ENCODE peak calls at places on chromosome 19, in seven cellular contexts. B, O, D, S, R, T and I are unnamed samples.
A peak's percentile ranks its signal among the peaks of the same experiment; 100 is the strongest.

GRCh38 chr19:55801416-55801815 is 30.4 kb downstream of the NLRP11 start:
- DNase-seq in B (no peak), T (no peak), R (no peak), O (no peak), S (no peak), D (no peak), I (no peak)

GRCh38 chr19:39531834-39532232 is 819 bp downstream of the EID2B start:
- DNase-seq in T (no peak), R (no peak), B (no peak), D (no peak), S (no peak), O (no peak), I (no peak)

GRCh38 chr19:33724723-33725060 is 72.0 kb upstream of the KCTD15 start:
- DNase-seq in T (no peak), R (no peak), B (no peak), S (peak; percentile 67), D (no peak), O (no peak), I (no peak)

GRCh38 chr19:51427220-51427619 is 9.8 kb upstream of the SIGLEC10 start:
- DNase-seq in S (no peak), O (no peak), R (no peak), D (no peak), B (no peak), T (no peak), I (no peak)

GRCh38 chr19:41325947-41326706 is 16.2 kb downstream of the CCDC97 start:
- DNase-seq in D (no peak), O (no peak), S (peak; percentile 81), R (peak; percentile 56), T (peak; percentile 53), B (no peak), I (no peak)

GRCh38 chr19:57587529-57587928 is 3.6 kb downstream of the ZIK1 start:
- DNase-seq in T (no peak), O (no peak), B (no peak), R (no peak), D (no peak), S (no peak), I (no peak)

GRCh38 chr19:9834726-9835506 is at the start of gene PIN1:
- DNase-seq in S (peak; percentile 98), D (peak; percentile 96), O (peak; percentile 95), T (peak; percentile 98), R (peak; percentile 96), B (peak; percentile 91), I (peak; percentile 98)

GRCh38 chr19:53808710-53809125 is 15.4 kb downstream of the NLRP12 start:
- DNase-seq in T (no peak), B (no peak), R (peak; percentile 68), O (peak; percentile 45), D (no peak), S (peak; percentile 49), I (peak; percentile 57)

GRCh38 chr19:5943623-5944022 is 29.6 kb downstream of the CAPS start:
- DNase-seq in R (no peak), D (no peak), T (no peak), B (no peak), S (no peak), O (no peak), I (no peak)

GRCh38 chr19:32017341-32017948 is 328.0 kb upstream of the ZNF507 start:
- DNase-seq in D (no peak), R (no peak), S (no peak), B (no peak), O (no peak), T (no peak), I (no peak)

GRCh38 chr19:44816301-44816700 is 7.4 kb downstream of the BCAM start:
- DNase-seq in D (no peak), B (no peak), O (no peak), T (no peak), R (no peak), S (peak; percentile 16), I (no peak)

GRCh38 chr19:18060472-18060871 is 26.3 kb downstream of the IL12RB1 start:
- DNase-seq in R (no peak), D (peak; percentile 60), S (peak; percentile 52), O (no peak), T (no peak), B (no peak), I (no peak)
- TF ChIP-seq JUND in R (no peak), D (no peak), S (no peak), O (no peak), T (no peak), B (no peak), I (no peak)

GRCh38 chr19:1810439-1811160 is 1.5 kb downstream of the ATP8B3 start:
- DNase-seq in D (no peak), B (no peak), T (no peak), S (no peak), R (no peak), O (no peak), I (no peak)

GRCh38 chr19:1812426-1813196 is 535 bp upstream of the ATP8B3 start:
- DNase-seq in D (peak; percentile 90), O (peak; percentile 95), S (peak; percentile 96), B (peak; percentile 82), T (peak; percentile 95), R (peak; percentile 93), I (peak; percentile 95)

GRCh38 chr19:1811472-1811894 is 593 bp downstream of the ATP8B3 start:
- DNase-seq in S (peak; percentile 66), R (peak; percentile 59), B (no peak), O (peak; percentile 90), D (peak; percentile 90), T (no peak), I (peak; percentile 79)

GRCh38 chr19:1813197-1813836 is 1.2 kb upstream of the ATP8B3 start:
- DNase-seq in S (no peak), D (no peak), R (no peak), O (no peak), T (no peak), B (no peak), I (no peak)

DNA sequence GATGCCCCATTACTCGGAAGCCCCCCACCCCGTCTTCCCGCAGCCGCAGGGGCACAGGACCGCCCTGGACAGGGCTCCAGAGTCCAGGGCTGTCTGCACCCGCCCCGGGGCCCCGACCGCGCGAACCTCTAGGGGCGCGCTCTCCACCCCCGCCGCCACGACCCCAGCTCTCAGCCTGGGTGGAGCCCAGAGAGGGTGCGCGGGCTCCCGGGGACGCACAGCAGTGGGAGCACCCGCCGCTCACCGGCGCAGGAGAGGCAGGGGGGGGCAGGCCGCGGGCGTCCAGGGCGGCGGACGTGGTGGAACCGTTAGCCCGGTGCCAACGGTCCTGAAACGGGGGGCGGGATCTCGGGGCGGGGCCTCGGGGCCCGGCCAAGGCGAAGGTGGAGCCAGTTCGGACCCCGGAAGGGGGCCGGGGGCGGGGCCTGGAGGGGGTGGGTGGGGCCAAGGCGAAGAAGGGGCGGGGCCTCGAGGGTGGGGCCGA is at the start of gene ATP8B3:
- DNase-seq in R (no peak), T (peak; percentile 76), S (peak; percentile 99), B (no peak), O (no peak), D (peak; percentile 98), I (no peak)
- TF ChIP-seq JUND in R (no peak), T (no peak), S (no peak), B (no peak), O (no peak), D (no peak), I (no peak)

GRCh38 chr19:35272954-35273649 is 4.3 kb downstream of the USF2 start:
- DNase-seq in B (no peak), T (no peak), R (no peak), S (no peak), O (no peak), D (no peak), I (no peak)

GRCh38 chr19:35272122-35272715 is 3.5 kb downstream of the USF2 start:
- DNase-seq in R (no peak), T (no peak), D (no peak), S (no peak), O (no peak), B (no peak), I (no peak)

GRCh38 chr19:35274323-35274722 is 5.6 kb downstream of the USF2 start:
- DNase-seq in D (no peak), R (no peak), B (no peak), T (no peak), O (no peak), S (no peak), I (no peak)

GRCh38 chr19:35271546-35271945 is 2.8 kb downstream of the USF2 start:
- DNase-seq in D (no peak), T (no peak), R (no peak), B (no peak), S (no peak), O (no peak), I (no peak)

GRCh38 chr19:35273686-35274259 is 5.0 kb downstream of the USF2 start:
- DNase-seq in R (no peak), O (no peak), B (no peak), T (no peak), D (no peak), S (no peak), I (no peak)
- TF ChIP-seq JUND in R (no peak), O (no peak), B (no peak), T (no peak), D (no peak), S (no peak), I (no peak)

DNA sequence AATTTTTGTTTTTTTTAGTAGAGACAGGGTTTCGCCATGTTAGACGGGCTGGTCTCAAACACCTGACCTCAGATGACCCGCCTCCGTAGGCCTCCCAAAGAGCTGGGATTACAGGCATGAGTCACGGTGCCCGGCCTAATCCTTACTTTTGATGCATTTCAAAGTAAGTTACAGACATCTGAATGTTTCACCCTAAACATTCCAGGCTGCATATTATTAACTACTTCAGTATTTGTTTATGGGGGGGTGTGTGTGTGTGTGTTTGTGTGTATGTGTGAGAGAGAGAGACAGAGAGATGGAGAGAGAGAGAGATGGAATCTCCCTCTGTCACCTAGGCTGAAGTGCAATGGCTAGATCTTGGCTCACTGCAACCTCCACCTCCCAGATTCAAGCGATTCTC is 13.1 kb downstream of the SULT2B1 start:
- DNase-seq in B (no peak), S (no peak), D (no peak), R (peak; percentile 88), T (no peak), O (no peak), I (no peak)
- TF ChIP-seq JUND in B (no peak), S (no peak), D (peak; percentile 33), R (no peak), T (no peak), O (peak; percentile 49), I (no peak)

GRCh38 chr19:36894849-36895383 is 21.2 kb downstream of the ZNF829 start:
- DNase-seq in B (no peak), T (no peak), D (no peak), S (no peak), R (no peak), O (no peak), I (no peak)

GRCh38 chr19:36898422-36898821 is 17.7 kb downstream of the ZNF829 start:
- DNase-seq in D (no peak), B (no peak), R (no peak), O (no peak), T (no peak), S (no peak), I (no peak)
- TF ChIP-seq JUND in D (no peak), B (no peak), R (no peak), O (no peak), T (no peak), S (no peak), I (no peak)